ENCODE peak calls at places on chromosomes 1 and 21, in seven cellular contexts. G is astrocyte of the cerebellum, S is heart right ventricle, N is left ventricle myocardium inferior, Z is A549, Y is astrocyte, Q is stomach. E is an unnamed sample.

GRCh38 chr1:205091043-205091740 is 6.9 kb upstream of the TMEM81 start:
- DNase-seq in G (no peak), S (no peak), N (no peak), Z (no peak), Y (no peak), Q (no peak), E (no peak)

GRCh38 chr1:46646844-46647243 is 21.3 kb downstream of the ATPAF1 start:
- DNase-seq in G (no peak), S (no peak), N (no peak), Z (no peak), Y (peak; percentile 86), Q (no peak), E (no peak)

GRCh38 chr1:171983584-171983983 is 142.3 kb downstream of the DNM3 start:
- DNase-seq in G (peak; percentile 28), S (no peak), N (no peak), Z (peak; percentile 43), Y (no peak), Q (no peak), E (peak; percentile 20)

GRCh38 chr1:19009882-19010321 is 53.4 kb upstream of the IFFO2 start:
- DNase-seq in G (peak; percentile 69), S (no peak), N (no peak), Z (peak; percentile 96), Y (peak; percentile 98), Q (no peak), E (no peak)

GRCh38 chr1:21271550-21271949 is 18.7 kb downstream of the ECE1 start:
- DNase-seq in G (no peak), S (no peak), N (no peak), Z (no peak), Y (no peak), Q (no peak), E (no peak)

GRCh38 chr1:183365676-183366075 is 52.5 kb downstream of the NMNAT2 start:
- DNase-seq in G (no peak), S (no peak), N (no peak), Z (no peak), Y (no peak), Q (no peak), E (no peak)

GRCh38 chr1:67766117-67766978 is 66.9 kb downstream of the GNG12 start:
- DNase-seq in G (peak; percentile 70), S (peak; percentile 32), N (no peak), Z (peak; percentile 53), Y (peak; percentile 92), Q (peak; percentile 34), E (peak; percentile 59)

GRCh38 chr21:38787461-38788274 is 18.1 kb upstream of the ETS2 start:
- DNase-seq in G (no peak), S (no peak), N (no peak), Z (peak; percentile 90), Y (peak; percentile 82), Q (peak; percentile 75), E (no peak)

GRCh38 chr1:174740248-174740990 is 259.3 kb upstream of the CACYBP start:
- DNase-seq in G (no peak), S (no peak), N (no peak), Z (no peak), Y (no peak), Q (no peak), E (peak; percentile 26)

GRCh38 chr1:27744556-27744955 is 18.8 kb downstream of the FAM76A start:
- DNase-seq in G (no peak), S (no peak), N (no peak), Z (no peak), Y (no peak), Q (no peak), E (no peak)

GRCh38 chr1:154062309-154062708 is 71.7 kb downstream of the RPS27 start:
- DNase-seq in G (no peak), S (no peak), N (no peak), Z (no peak), Y (no peak), Q (no peak), E (no peak)

GRCh38 chr1:240414237-240414636 is 197.7 kb downstream of the GREM2 start:
- DNase-seq in G (no peak), S (no peak), N (no peak), Z (no peak), Y (peak; percentile 72), Q (no peak), E (no peak)

GRCh38 chr1:115090547-115090946 is 1.2 kb upstream of the TSPAN2 start:
- DNase-seq in G (no peak), S (peak; percentile 44), N (peak; percentile 31), Z (no peak), Y (peak; percentile 72), Q (no peak), E (no peak)

GRCh38 chr1:861714-862113 is 62.0 kb upstream of the SAMD11 start:
- DNase-seq in G (no peak), S (no peak), N (no peak), Z (no peak), Y (no peak), Q (no peak), E (no peak)

GRCh38 chr1:46613661-46614603 is 2.7 kb downstream of the MOB3C start:
- DNase-seq in G (peak; percentile 13), S (peak; percentile 94), N (peak; percentile 96), Z (peak; percentile 14), Y (peak; percentile 56), Q (peak; percentile 72), E (no peak)

GRCh38 chr1:16905856-16906702 is 10.3 kb downstream of the RNU1-2 start:
- DNase-seq in G (no peak), S (no peak), N (no peak), Z (no peak), Y (no peak), Q (no peak), E (peak; percentile 29)

GRCh38 chr1:226429051-226429461 is 21.2 kb upstream of the PARP1 start:
- DNase-seq in G (no peak), S (no peak), N (no peak), Z (no peak), Y (no peak), Q (no peak), E (no peak)

GRCh38 chr1:29124366-29125236 is 898 bp upstream of the TMEM200B start:
- DNase-seq in G (peak; percentile 57), S (peak; percentile 90), N (peak; percentile 79), Z (peak; percentile 56), Y (peak; percentile 60), Q (peak; percentile 63), E (peak; percentile 44)

GRCh38 chr1:224651188-224651587 is 35.1 kb downstream of the CNIH3 start:
- DNase-seq in G (no peak), S (no peak), N (no peak), Z (no peak), Y (no peak), Q (no peak), E (no peak)

GRCh38 chr1:32892368-32893197 is 6.3 kb downstream of the HPCA start:
- DNase-seq in G (no peak), S (no peak), N (no peak), Z (peak; percentile 44), Y (no peak), Q (no peak), E (no peak)

GRCh38 chr1:157025856-157026255 is 19.7 kb downstream of the ARHGEF11 start:
- DNase-seq in G (no peak), S (no peak), N (no peak), Z (no peak), Y (no peak), Q (no peak), E (no peak)

DNA sequence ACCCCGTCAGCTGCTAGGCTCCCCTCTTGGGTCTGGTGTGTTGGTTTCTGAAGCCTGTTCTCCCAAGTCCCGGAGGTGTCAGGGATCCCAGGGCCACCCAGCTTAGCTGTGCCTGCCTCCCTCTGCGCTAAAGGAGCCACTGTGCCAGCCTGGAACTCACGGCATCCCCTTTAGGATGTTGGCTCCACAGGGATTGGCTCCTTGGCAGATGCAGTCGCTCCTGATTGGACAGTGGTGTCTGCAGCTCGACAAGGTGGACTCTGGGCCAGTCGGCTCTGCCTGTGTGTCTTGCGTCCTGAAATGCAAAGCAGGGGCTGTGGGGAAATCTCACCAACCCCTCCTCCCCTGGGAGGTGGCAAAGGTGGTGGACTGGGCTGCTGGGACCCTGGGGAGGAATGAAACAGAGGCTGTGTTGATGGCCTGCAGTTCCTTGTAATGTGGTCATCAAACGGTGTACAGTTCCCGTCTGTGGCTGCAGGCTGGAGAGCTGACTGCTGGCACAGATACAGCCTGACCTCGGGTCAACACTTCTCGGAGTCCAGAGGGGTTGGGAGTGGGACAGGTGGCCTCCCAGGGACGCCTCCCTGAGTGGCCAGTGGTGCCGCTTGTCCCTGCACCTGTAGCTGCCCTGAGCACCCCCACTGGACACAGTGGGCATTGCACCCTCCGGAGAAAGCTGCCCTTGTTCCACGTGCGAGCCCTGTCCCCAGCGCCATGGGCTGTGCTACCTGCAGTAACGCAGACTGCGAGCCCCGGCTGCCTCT is 11.5 kb upstream of the KCNAB2 start:
- DNase-seq in G (no peak), S (peak; percentile 37), N (peak; percentile 38), Z (peak; percentile 37), Y (no peak), Q (peak; percentile 44), E (no peak)
- TF ChIP-seq CTCF in G (peak; percentile 69), S (peak; percentile 62), N (peak; percentile 79), Z (peak; percentile 25), Y (peak; percentile 38), Q (peak; percentile 64), E (peak; percentile 52)

DNA sequence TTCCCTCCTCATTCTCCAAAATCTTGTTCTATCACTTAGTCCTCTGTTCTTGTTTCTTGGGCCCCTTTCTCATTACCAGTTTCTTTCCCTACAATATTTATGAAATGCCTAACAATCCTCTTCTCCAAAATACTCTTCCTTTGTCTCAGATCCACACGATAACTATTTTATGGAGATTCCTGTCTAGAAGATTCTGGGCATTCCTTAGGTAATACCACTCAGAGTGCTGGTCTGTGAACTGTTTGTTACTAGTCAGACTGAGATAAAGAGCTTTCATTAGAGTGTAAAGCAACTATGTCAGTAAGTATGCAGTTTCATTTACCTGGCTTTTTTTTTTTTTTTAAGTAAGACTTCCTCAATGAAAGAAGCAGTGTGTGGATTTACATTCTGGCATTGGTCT is 18.1 kb upstream of the RCOR3 start:
- DNase-seq in G (no peak), S (no peak), N (no peak), Z (no peak), Y (no peak), Q (no peak), E (no peak)
- TF ChIP-seq CTCF in G (no peak), S (no peak), N (no peak), Z (no peak), Y (no peak), Q (no peak), E (no peak)

DNA sequence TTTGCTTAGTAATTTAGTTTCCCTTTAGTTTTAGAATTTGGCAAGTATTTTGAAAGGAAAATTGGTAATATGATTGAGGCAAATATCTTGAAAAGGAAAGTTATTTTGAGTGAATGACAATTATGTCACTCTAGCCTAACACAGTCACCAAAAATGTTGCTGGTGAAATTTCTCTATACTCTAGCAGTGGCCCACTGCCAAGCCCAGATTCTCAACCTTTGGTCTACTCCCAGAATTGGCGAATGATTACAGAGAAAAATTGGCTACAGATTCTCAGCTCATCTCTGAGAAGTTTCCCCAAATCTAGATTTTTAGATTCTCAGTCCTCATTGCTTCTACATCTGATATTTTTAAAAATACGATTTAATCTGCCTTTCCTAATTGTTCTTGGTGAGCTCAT is 84.9 kb downstream of the PIGK start:
- DNase-seq in G (no peak), S (no peak), N (no peak), Z (no peak), Y (no peak), Q (no peak), E (no peak)
- TF ChIP-seq CTCF in G (no peak), S (no peak), N (no peak), Z (no peak), Y (no peak), Q (no peak), E (no peak)

GRCh38 chr1:147390185-147390542 is 147.7 kb downstream of the CHD1L start:
- DNase-seq in G (no peak), S (no peak), N (no peak), Z (no peak), Y (no peak), Q (no peak), E (no peak)
- TF ChIP-seq CTCF in G (no peak), S (no peak), N (no peak), Z (no peak), Y (no peak), Q (peak; percentile 2), E (no peak)

E was measured in MM.1S.